ENCODE peak calls at places on chromosome 4, in four cellular contexts. One of them, this sample, is unnamed.

GRCh38 chr4:52659016-52659721 is at the start of gene USP46:
- DNase-seq in endothelial cell of umbilical vein: peak; percentile 66
- DNase-seq in mammary epithelial cell: peak; percentile 70
- DNase-seq in naive thymus-derived CD4-positive, alpha-beta T cell: peak; percentile 65
- DNase-seq in this sample: peak; percentile 12

GRCh38 chr4:20376070-20376469 is 124.4 kb downstream of the SLIT2 start:
- DNase-seq in endothelial cell of umbilical vein: no peak
- DNase-seq in mammary epithelial cell: no peak
- DNase-seq in naive thymus-derived CD4-positive, alpha-beta T cell: no peak
- DNase-seq in this sample: no peak

GRCh38 chr4:91322961-91323360 is 980.8 kb upstream of the GRID2 start:
- DNase-seq in endothelial cell of umbilical vein: no peak
- DNase-seq in mammary epithelial cell: no peak
- DNase-seq in naive thymus-derived CD4-positive, alpha-beta T cell: no peak
- DNase-seq in this sample: no peak

GRCh38 chr4:78608684-78609083 is 57.1 kb downstream of the ANXA3 start:
- DNase-seq in endothelial cell of umbilical vein: no peak
- DNase-seq in mammary epithelial cell: no peak
- DNase-seq in naive thymus-derived CD4-positive, alpha-beta T cell: no peak
- DNase-seq in this sample: no peak

GRCh38 chr4:1323280-1323634 is 23.8 kb upstream of the UVSSA start:
- DNase-seq in endothelial cell of umbilical vein: no peak
- DNase-seq in mammary epithelial cell: no peak
- DNase-seq in naive thymus-derived CD4-positive, alpha-beta T cell: no peak
- DNase-seq in this sample: no peak

GRCh38 chr4:4607336-4608213 is 65.7 kb upstream of the STX18 start:
- DNase-seq in endothelial cell of umbilical vein: no peak
- DNase-seq in mammary epithelial cell: no peak
- DNase-seq in naive thymus-derived CD4-positive, alpha-beta T cell: no peak
- DNase-seq in this sample: no peak

GRCh38 chr4:45646885-45647598 is 476.8 kb downstream of the GABRG1 start:
- DNase-seq in endothelial cell of umbilical vein: no peak
- DNase-seq in mammary epithelial cell: no peak
- DNase-seq in naive thymus-derived CD4-positive, alpha-beta T cell: no peak
- DNase-seq in this sample: no peak

GRCh38 chr4:70892086-70892769 is 9.9 kb upstream of the MOB1B start:
- DNase-seq in endothelial cell of umbilical vein: no peak
- DNase-seq in mammary epithelial cell: no peak
- DNase-seq in naive thymus-derived CD4-positive, alpha-beta T cell: no peak
- DNase-seq in this sample: no peak

GRCh38 chr4:98293089-98293887 is 32.1 kb downstream of the RAP1GDS1 start:
- DNase-seq in endothelial cell of umbilical vein: no peak
- DNase-seq in mammary epithelial cell: peak; percentile 33
- DNase-seq in naive thymus-derived CD4-positive, alpha-beta T cell: peak; percentile 23
- DNase-seq in this sample: no peak

GRCh38 chr4:120568736-120569135 is 353.8 kb downstream of the PRDM5 start:
- DNase-seq in endothelial cell of umbilical vein: no peak
- DNase-seq in mammary epithelial cell: no peak
- DNase-seq in naive thymus-derived CD4-positive, alpha-beta T cell: no peak
- DNase-seq in this sample: no peak

GRCh38 chr4:30840571-30840970 is 120.4 kb downstream of the PCDH7 start:
- DNase-seq in endothelial cell of umbilical vein: no peak
- DNase-seq in mammary epithelial cell: no peak
- DNase-seq in naive thymus-derived CD4-positive, alpha-beta T cell: no peak
- DNase-seq in this sample: no peak

GRCh38 chr4:145870155-145871020 is 68.2 kb downstream of the ZNF827 start:
- DNase-seq in endothelial cell of umbilical vein: no peak
- DNase-seq in mammary epithelial cell: peak; percentile 18
- DNase-seq in naive thymus-derived CD4-positive, alpha-beta T cell: no peak
- DNase-seq in this sample: no peak

GRCh38 chr4:156505341-156505955 is 466.2 kb downstream of the PDGFC start:
- DNase-seq in endothelial cell of umbilical vein: no peak
- DNase-seq in mammary epithelial cell: no peak
- DNase-seq in naive thymus-derived CD4-positive, alpha-beta T cell: no peak
- DNase-seq in this sample: no peak

GRCh38 chr4:188976644-188977115 is 837.4 kb downstream of the TRIML1 start:
- DNase-seq in endothelial cell of umbilical vein: no peak
- DNase-seq in mammary epithelial cell: peak; percentile 58
- DNase-seq in naive thymus-derived CD4-positive, alpha-beta T cell: no peak
- DNase-seq in this sample: no peak

GRCh38 chr4:123449780-123450179 is 53.2 kb downstream of the SPRY1 start:
- DNase-seq in endothelial cell of umbilical vein: peak; percentile 43
- DNase-seq in mammary epithelial cell: peak; percentile 30
- DNase-seq in naive thymus-derived CD4-positive, alpha-beta T cell: no peak
- DNase-seq in this sample: no peak

GRCh38 chr4:87298362-87298761 is 24.3 kb downstream of the HSD17B13 start:
- DNase-seq in endothelial cell of umbilical vein: no peak
- DNase-seq in mammary epithelial cell: no peak
- DNase-seq in naive thymus-derived CD4-positive, alpha-beta T cell: no peak
- DNase-seq in this sample: no peak

GRCh38 chr4:211033-211511 is 86.8 kb downstream of the ZNF718 start:
- DNase-seq in endothelial cell of umbilical vein: no peak
- DNase-seq in mammary epithelial cell: no peak
- DNase-seq in naive thymus-derived CD4-positive, alpha-beta T cell: no peak
- DNase-seq in this sample: no peak

GRCh38 chr4:124132161-124132560 is 580.4 kb downstream of the ANKRD50 start:
- DNase-seq in endothelial cell of umbilical vein: no peak
- DNase-seq in mammary epithelial cell: no peak
- DNase-seq in naive thymus-derived CD4-positive, alpha-beta T cell: no peak
- DNase-seq in this sample: no peak

GRCh38 chr4:122783301-122784215 is 43.1 kb upstream of the FGF2 start:
- DNase-seq in endothelial cell of umbilical vein: peak; percentile 86
- DNase-seq in mammary epithelial cell: peak; percentile 87
- DNase-seq in naive thymus-derived CD4-positive, alpha-beta T cell: no peak
- DNase-seq in this sample: no peak

GRCh38 chr4:125704726-125705125 is 390.0 kb downstream of the FAT4 start:
- DNase-seq in endothelial cell of umbilical vein: no peak
- DNase-seq in mammary epithelial cell: no peak
- DNase-seq in naive thymus-derived CD4-positive, alpha-beta T cell: no peak
- DNase-seq in this sample: no peak

GRCh38 chr4:178752954-178753525 is 1310.8 kb upstream of the AGA start:
- DNase-seq in endothelial cell of umbilical vein: no peak
- DNase-seq in mammary epithelial cell: no peak
- DNase-seq in naive thymus-derived CD4-positive, alpha-beta T cell: no peak
- DNase-seq in this sample: no peak

GRCh38 chr4:40458109-40458508 is 123.0 kb downstream of the CHRNA9 start:
- DNase-seq in endothelial cell of umbilical vein: no peak
- DNase-seq in mammary epithelial cell: no peak
- DNase-seq in naive thymus-derived CD4-positive, alpha-beta T cell: no peak
- DNase-seq in this sample: no peak

GRCh38 chr4:153364061-153364460 is 19.6 kb downstream of the MND1 start:
- DNase-seq in endothelial cell of umbilical vein: no peak
- DNase-seq in mammary epithelial cell: no peak
- DNase-seq in naive thymus-derived CD4-positive, alpha-beta T cell: no peak
- DNase-seq in this sample: no peak

GRCh38 chr4:162163892-162164759 is at the start of gene FSTL5:
- DNase-seq in endothelial cell of umbilical vein: peak; percentile 82
- DNase-seq in mammary epithelial cell: peak; percentile 82
- DNase-seq in naive thymus-derived CD4-positive, alpha-beta T cell: peak; percentile 49
- DNase-seq in this sample: no peak

GRCh38 chr4:69467797-69468196 is 27.9 kb downstream of the UGT2B4 start:
- DNase-seq in endothelial cell of umbilical vein: no peak
- DNase-seq in mammary epithelial cell: no peak
- DNase-seq in naive thymus-derived CD4-positive, alpha-beta T cell: no peak
- DNase-seq in this sample: no peak

GRCh38 chr4:175035907-175036306 is 117.7 kb downstream of the ADAM29 start:
- DNase-seq in endothelial cell of umbilical vein: no peak
- DNase-seq in mammary epithelial cell: peak; percentile 33
- DNase-seq in naive thymus-derived CD4-positive, alpha-beta T cell: no peak
- DNase-seq in this sample: no peak

GRCh38 chr4:108031427-108032083 is 41.9 kb downstream of the HADH start:
- DNase-seq in endothelial cell of umbilical vein: no peak
- DNase-seq in mammary epithelial cell: peak; percentile 48
- DNase-seq in naive thymus-derived CD4-positive, alpha-beta T cell: peak; percentile 58
- DNase-seq in this sample: no peak

GRCh38 chr4:158006973-158007372 is 165.9 kb downstream of the GASK1B start:
- DNase-seq in endothelial cell of umbilical vein: peak; percentile 100
- DNase-seq in mammary epithelial cell: no peak
- DNase-seq in naive thymus-derived CD4-positive, alpha-beta T cell: no peak
- DNase-seq in this sample: no peak

GRCh38 chr4:4860381-4860802 is 927 bp downstream of the MSX1 start:
- DNase-seq in endothelial cell of umbilical vein: peak; percentile 23
- DNase-seq in mammary epithelial cell: no peak
- DNase-seq in naive thymus-derived CD4-positive, alpha-beta T cell: no peak
- DNase-seq in this sample: no peak

GRCh38 chr4:13665711-13666660 is 38.5 kb upstream of the BOD1L1 start:
- DNase-seq in endothelial cell of umbilical vein: no peak
- DNase-seq in mammary epithelial cell: peak; percentile 42
- DNase-seq in naive thymus-derived CD4-positive, alpha-beta T cell: no peak
- DNase-seq in this sample: no peak

GRCh38 chr4:75723117-75723801 is 1.1 kb upstream of the USO1 start:
- DNase-seq in endothelial cell of umbilical vein: peak; percentile 21
- DNase-seq in mammary epithelial cell: peak; percentile 84
- DNase-seq in naive thymus-derived CD4-positive, alpha-beta T cell: no peak
- DNase-seq in this sample: no peak

GRCh38 chr4:145619639-145619996 is 433 bp downstream of the MMAA start:
- DNase-seq in endothelial cell of umbilical vein: no peak
- DNase-seq in mammary epithelial cell: peak; percentile 60
- DNase-seq in naive thymus-derived CD4-positive, alpha-beta T cell: no peak
- DNase-seq in this sample: peak; percentile 70

GRCh38 chr4:30616943-30617646 is 103.1 kb upstream of the PCDH7 start:
- DNase-seq in endothelial cell of umbilical vein: no peak
- DNase-seq in mammary epithelial cell: peak; percentile 58
- DNase-seq in naive thymus-derived CD4-positive, alpha-beta T cell: no peak
- DNase-seq in this sample: no peak

GRCh38 chr4:86957214-86957613 is 22.4 kb downstream of the AFF1 start:
- DNase-seq in endothelial cell of umbilical vein: no peak
- DNase-seq in mammary epithelial cell: peak; percentile 72
- DNase-seq in naive thymus-derived CD4-positive, alpha-beta T cell: no peak
- DNase-seq in this sample: no peak

GRCh38 chr4:600850-601515 is 24.4 kb upstream of the PDE6B start:
- DNase-seq in endothelial cell of umbilical vein: no peak
- DNase-seq in mammary epithelial cell: peak; percentile 16
- DNase-seq in naive thymus-derived CD4-positive, alpha-beta T cell: no peak
- DNase-seq in this sample: no peak

GRCh38 chr4:40980318-40980883 is 230.6 kb downstream of the NSUN7 start:
- DNase-seq in endothelial cell of umbilical vein: peak; percentile 35
- DNase-seq in mammary epithelial cell: peak; percentile 15
- DNase-seq in naive thymus-derived CD4-positive, alpha-beta T cell: no peak
- DNase-seq in this sample: no peak

DNA sequence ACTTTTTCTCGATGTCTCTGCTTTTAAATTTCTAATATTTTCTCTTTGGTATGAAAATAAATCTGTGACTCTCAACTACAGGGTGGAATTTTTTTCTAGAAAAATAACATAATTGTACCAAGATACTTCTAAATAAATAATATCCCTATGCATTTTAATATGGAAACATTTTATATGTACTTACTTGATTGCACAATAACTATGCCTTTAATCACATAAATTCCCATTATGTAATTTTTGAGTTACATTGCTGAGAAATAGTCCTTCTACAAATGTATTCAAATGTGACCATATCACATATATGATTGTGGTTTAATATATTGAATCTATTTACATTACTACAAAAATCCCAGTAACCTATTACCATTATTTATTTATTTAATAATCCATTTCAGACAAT is 1543.3 kb upstream of the PABPC4L start:
- DNase-seq in endothelial cell of umbilical vein: no peak
- DNase-seq in mammary epithelial cell: no peak
- DNase-seq in naive thymus-derived CD4-positive, alpha-beta T cell: no peak
- DNase-seq in this sample: no peak
- H3K4me1 ChIP-seq in endothelial cell of umbilical vein: no peaks in the 10 kb centered on the region
- H3K4me1 ChIP-seq in mammary epithelial cell: no peaks in the 10 kb centered on the region
- H3K4me1 ChIP-seq in naive thymus-derived CD4-positive, alpha-beta T cell: no peaks in the 10 kb centered on the region
- H3K4me1 ChIP-seq in this sample: no peaks in the 10 kb centered on the region

GRCh38 chr4:118898221-118898620 is 9.6 kb downstream of the SYNPO2 start:
- DNase-seq in endothelial cell of umbilical vein: no peak
- DNase-seq in mammary epithelial cell: no peak
- DNase-seq in naive thymus-derived CD4-positive, alpha-beta T cell: no peak
- DNase-seq in this sample: no peak
- H3K4me1 ChIP-seq in endothelial cell of umbilical vein: no peaks in the 10 kb centered on the region
- H3K4me1 ChIP-seq in mammary epithelial cell: no peaks in the 10 kb centered on the region
- H3K4me1 ChIP-seq in naive thymus-derived CD4-positive, alpha-beta T cell: no peaks in the 10 kb centered on the region
- H3K4me1 ChIP-seq in this sample: no peaks in the 10 kb centered on the region

DNA sequence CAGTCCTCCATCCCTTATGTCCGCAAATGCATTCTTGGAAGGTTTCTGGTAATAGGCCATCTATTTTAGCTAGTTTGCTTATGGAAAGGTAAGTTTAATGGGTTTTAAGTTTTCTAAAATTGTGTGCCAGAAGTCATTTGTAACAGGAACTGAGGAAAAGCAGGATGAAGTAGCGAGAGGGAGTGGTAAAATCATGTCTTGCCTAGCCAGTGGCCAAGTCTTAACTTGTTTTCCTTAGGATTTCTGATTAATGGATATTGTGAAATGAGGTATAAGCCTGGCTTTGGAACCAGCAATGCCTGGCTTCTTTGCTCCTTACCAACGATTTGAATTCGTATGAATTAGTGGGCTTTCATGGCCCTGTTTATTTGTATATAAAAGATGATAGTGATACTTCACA is 7.3 kb downstream of the SEC24B start:
- DNase-seq in endothelial cell of umbilical vein: peak; percentile 24
- DNase-seq in mammary epithelial cell: peak; percentile 83
- DNase-seq in naive thymus-derived CD4-positive, alpha-beta T cell: no peak
- DNase-seq in this sample: no peak
- H3K4me1 ChIP-seq in endothelial cell of umbilical vein: peaks cover 22% of the 10 kb centered on the region
- H3K4me1 ChIP-seq in mammary epithelial cell: peaks cover 53% of the 10 kb centered on the region
- H3K4me1 ChIP-seq in naive thymus-derived CD4-positive, alpha-beta T cell: peaks cover 22% of the 10 kb centered on the region
- H3K4me1 ChIP-seq in this sample: peaks cover 59% of the 10 kb centered on the region

DNA sequence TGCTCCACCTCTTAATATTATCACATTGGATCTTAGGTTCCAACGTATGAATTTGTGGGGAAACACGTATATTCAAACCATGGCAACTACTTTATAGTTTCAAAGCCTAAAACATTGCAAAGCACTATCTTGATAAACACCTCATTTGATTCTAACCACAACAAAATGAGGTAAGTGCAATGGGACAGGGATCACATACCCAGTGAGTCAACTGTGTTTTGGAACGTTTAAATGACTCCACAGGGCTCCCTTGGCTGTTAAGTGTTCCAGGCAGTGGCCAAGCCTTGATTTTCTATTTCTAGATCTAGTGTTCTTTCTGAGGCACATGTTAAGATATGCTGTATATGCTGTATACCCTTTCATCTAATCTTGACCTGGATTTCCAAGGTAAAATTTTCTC is 54.5 kb upstream of the C1QTNF7 start:
- DNase-seq in endothelial cell of umbilical vein: no peak
- DNase-seq in mammary epithelial cell: no peak
- DNase-seq in naive thymus-derived CD4-positive, alpha-beta T cell: no peak
- DNase-seq in this sample: no peak
- H3K4me1 ChIP-seq in endothelial cell of umbilical vein: no peaks in the 10 kb centered on the region
- H3K4me1 ChIP-seq in mammary epithelial cell: peaks cover 16% of the 10 kb centered on the region
- H3K4me1 ChIP-seq in naive thymus-derived CD4-positive, alpha-beta T cell: no peaks in the 10 kb centered on the region
- H3K4me1 ChIP-seq in this sample: peaks cover 8% of the 10 kb centered on the region

GRCh38 chr4:7899184-7899583 is 40.5 kb downstream of the AFAP1 start:
- DNase-seq in endothelial cell of umbilical vein: no peak
- DNase-seq in mammary epithelial cell: no peak
- DNase-seq in naive thymus-derived CD4-positive, alpha-beta T cell: no peak
- DNase-seq in this sample: no peak
- H3K4me1 ChIP-seq in endothelial cell of umbilical vein: peaks cover 38% of the 10 kb centered on the region
- H3K4me1 ChIP-seq in mammary epithelial cell: peaks cover 20% of the 10 kb centered on the region
- H3K4me1 ChIP-seq in naive thymus-derived CD4-positive, alpha-beta T cell: no peaks in the 10 kb centered on the region
- H3K4me1 ChIP-seq in this sample: peaks cover 3% of the 10 kb centered on the region